ENCODE peak calls at places on chromosomes 11 and 22, in six cellular contexts. F is Ammon's horn; Q is HL-60; B is tibial nerve; V is adrenal gland; D is activated naive CD4-positive, alpha-beta T cell treated with anti-CD3 and anti-CD28 coated beads, Interleukin-2, amount 10 ng/mL, durations not matched to agents 7 days and 5 days. J is an unnamed sample.

GRCh38 chr11:94657629-94658028 is 90.5 kb downstream of the PIWIL4 start:
- DNase-seq in F (no peak), Q (no peak), B (no peak), V (no peak), D (no peak), J (no peak)

GRCh38 chr22:33848251-33848650 is 72.0 kb downstream of the LARGE1 start:
- DNase-seq in F (no peak), Q (no peak), B (no peak), V (no peak), D (no peak), J (no peak)

GRCh38 chr11:103051158-103051801 is 40.7 kb downstream of the DCUN1D5 start:
- DNase-seq in F (no peak), Q (no peak), B (no peak), V (no peak), D (no peak), J (no peak)

GRCh38 chr11:60910711-60911366 is 3.1 kb upstream of the TMEM109 start:
- DNase-seq in F (no peak), Q (no peak), B (no peak), V (no peak), D (no peak), J (no peak)

GRCh38 chr11:117604349-117604995 is 192.5 kb downstream of the DSCAML1 start:
- DNase-seq in F (peak), Q (no peak), B (no peak), V (no peak), D (no peak), J (no peak)

GRCh38 chr11:72209101-72209500 is 7.5 kb upstream of the FOLR2 start:
- DNase-seq in F (no peak), Q (no peak), B (no peak), V (no peak), D (no peak), J (no peak)

GRCh38 chr22:37186997-37187522 is 987 bp downstream of the C1QTNF6 start:
- DNase-seq in F (no peak), Q (no peak), B (no peak), V (no peak), D (no peak), J (peak)

GRCh38 chr11:65559951-65560537 is 1.9 kb upstream of the LTBP3 start:
- DNase-seq in F (peak), Q (no peak), B (no peak), V (peak), D (no peak), J (no peak)

GRCh38 chr11:119284344-119285157 is 32.4 kb downstream of the MCAM start:
- DNase-seq in F (peak), Q (no peak), B (no peak), V (peak), D (peak), J (no peak)

GRCh38 chr11:130720232-130720787 is 196.0 kb downstream of the SNX19 start:
- DNase-seq in F (no peak), Q (no peak), B (no peak), V (no peak), D (no peak), J (no peak)

GRCh38 chr11:90846628-90847027 is 623.8 kb upstream of the CHORDC1 start:
- DNase-seq in F (no peak), Q (no peak), B (no peak), V (no peak), D (no peak), J (no peak)

GRCh38 chr11:121033635-121034034 is 9.7 kb downstream of the TBCEL start:
- DNase-seq in F (no peak), Q (no peak), B (no peak), V (no peak), D (no peak), J (no peak)

GRCh38 chr11:36155301-36155700 is 133.9 kb downstream of the COMMD9 start:
- DNase-seq in F (no peak), Q (no peak), B (no peak), V (no peak), D (no peak), J (peak)

GRCh38 chr11:119205574-119206511 is at the start of gene CBL:
- DNase-seq in F (peak), Q (peak), B (peak), V (peak), D (peak), J (peak)

GRCh38 chr22:23075050-23075449 is 4.7 kb downstream of the GNAZ start:
- DNase-seq in F (no peak), Q (no peak), B (no peak), V (no peak), D (no peak), J (peak)

GRCh38 chr11:73875380-73875779 is 1.3 kb downstream of the COA4 start:
- DNase-seq in F (no peak), Q (no peak), B (no peak), V (no peak), D (no peak), J (no peak)

GRCh38 chr11:62108971-62109391 is 14.8 kb upstream of the INCENP start:
- DNase-seq in F (no peak), Q (peak), B (no peak), V (no peak), D (no peak), J (no peak)